ENCODE peak calls at places on chromosomes 7 and 10, in ten cellular contexts. Q is mucosa of descending colon, B is WTC11, S is endodermal cell, H is nephron progenitor cell, O is upper lobe of right lung, Z is H9, X is lower leg skin, L is sigmoid colon, C is fibroblast of mammary gland. W is an unnamed sample.

GRCh38 chr7:47392241-47392759 is 189.6 kb downstream of the TNS3 start:
- DNase-seq in Z (no peak), L (peak), C (peak), B (no peak), O (peak), H (no peak), S (no peak), X (peak), Q (no peak), W (peak)

GRCh38 chr7:31796375-31796774 is 109.4 kb downstream of the PPP1R17 start:
- DNase-seq in B (no peak), X (no peak), L (no peak), S (no peak), H (no peak), C (peak), Z (no peak), O (no peak), Q (no peak), W (no peak)

GRCh38 chr7:105439174-105439893 is 50.6 kb upstream of the SRPK2 start:
- DNase-seq in L (no peak), O (peak), C (peak), Z (no peak), Q (peak), H (no peak), B (peak), S (peak), X (peak), W (no peak)

GRCh38 chr7:46557295-46557711 is 636.2 kb upstream of the IGFBP3 start:
- DNase-seq in Q (peak), B (no peak), O (no peak), L (peak), Z (no peak), H (no peak), X (no peak), S (no peak), C (no peak), W (no peak)

GRCh38 chr10:75011221-75011620 is 100.2 kb upstream of the SAMD8 start:
- DNase-seq in X (no peak), L (no peak), B (no peak), O (no peak), Q (no peak), H (no peak), S (no peak), C (no peak), Z (no peak), W (no peak)

GRCh38 chr10:54063514-54063913 is 737.5 kb downstream of the PCDH15 start:
- DNase-seq in Z (no peak), Q (no peak), C (no peak), H (no peak), S (no peak), X (no peak), O (no peak), L (no peak), B (no peak), W (no peak)

GRCh38 chr7:24119852-24120251 is 164.1 kb upstream of the NPY start:
- DNase-seq in B (no peak), H (no peak), O (no peak), C (no peak), S (peak), X (no peak), L (no peak), Z (no peak), Q (no peak), W (no peak)

GRCh38 chr7:101239191-101239950 is 1.8 kb upstream of the CLDN15 start:
- DNase-seq in L (no peak), O (no peak), B (no peak), H (no peak), Z (no peak), S (no peak), Q (no peak), C (no peak), X (no peak), W (no peak)

GRCh38 chr10:43390791-43391190 is 18.2 kb downstream of the HNRNPF start:
- DNase-seq in B (no peak), Q (no peak), C (peak), S (peak), L (peak), Z (peak), X (no peak), H (peak), O (no peak), W (no peak)

GRCh38 chr10:103232772-103233488 is 12.8 kb upstream of the RPEL1 start:
- DNase-seq in H (no peak), C (peak), Z (no peak), Q (no peak), S (no peak), O (no peak), L (no peak), X (no peak), B (no peak), W (no peak)

GRCh38 chr10:13526952-13527863 is 1.6 kb downstream of the BEND7 start:
- DNase-seq in L (no peak), X (no peak), C (peak), Z (no peak), B (no peak), H (no peak), O (no peak), Q (no peak), S (no peak), W (no peak)

GRCh38 chr10:130748409-130749057 is 563.0 kb downstream of the TCERG1L start:
- DNase-seq in O (peak), X (peak), Z (peak), L (peak), H (peak), C (no peak), B (no peak), Q (no peak), S (no peak), W (no peak)

GRCh38 chr7:92448185-92448747 is 984 bp downstream of the GATAD1 start:
- DNase-seq in Q (peak), Z (no peak), B (no peak), H (peak), O (peak), C (peak), L (peak), X (peak), S (peak), W (peak)

GRCh38 chr10:316390-316789 is 181.1 kb downstream of the ZMYND11 start:
- DNase-seq in Q (no peak), S (no peak), C (no peak), L (no peak), X (no peak), B (no peak), H (no peak), O (peak), Z (no peak), W (no peak)

GRCh38 chr7:138030679-138031351 is 28.9 kb upstream of the CREB3L2 start:
- DNase-seq in B (no peak), C (peak), Q (no peak), X (no peak), S (no peak), Z (no peak), L (no peak), H (no peak), O (no peak), W (no peak)

GRCh38 chr10:78774999-78775711 is 293.6 kb upstream of the ZMIZ1 start:
- DNase-seq in C (peak), X (peak), Z (no peak), Q (peak), S (peak), H (peak), L (no peak), B (no peak), O (peak), W (peak)

GRCh38 chr10:8719971-8720370 is 665.5 kb downstream of the GATA3 start:
- DNase-seq in X (no peak), H (no peak), Q (no peak), L (no peak), S (peak), B (peak), O (no peak), C (no peak), Z (no peak), W (no peak)

GRCh38 chr7:130276796-130277762 is 10.4 kb downstream of the CPA2 start:
- DNase-seq in H (no peak), Q (no peak), B (no peak), Z (no peak), S (no peak), O (no peak), X (no peak), L (no peak), C (peak), W (no peak)

GRCh38 chr10:95693331-95693667 is 428 bp downstream of the TCTN3 start:
- DNase-seq in Z (no peak), L (no peak), X (no peak), H (no peak), Q (peak), C (no peak), O (no peak), B (no peak), S (no peak), W (no peak)

GRCh38 chr10:95694665-95695064 is 938 bp upstream of the TCTN3 start:
- DNase-seq in H (no peak), S (no peak), Q (no peak), B (no peak), C (no peak), O (no peak), X (no peak), Z (no peak), L (no peak), W (no peak)

GRCh38 chr10:95693668-95694534 is at the start of gene TCTN3:
- DNase-seq in L (peak), Z (peak), H (peak), S (peak), C (peak), X (peak), B (peak), Q (peak), O (peak), W (peak)

GRCh38 chr10:95698415-95698814 is 4.7 kb upstream of the TCTN3 start:
- DNase-seq in L (no peak), Q (no peak), B (no peak), C (no peak), S (no peak), Z (no peak), H (no peak), X (no peak), O (no peak), W (no peak)

GRCh38 chr10:95697429-95697828 is 3.7 kb upstream of the TCTN3 start:
- DNase-seq in L (no peak), S (no peak), H (no peak), Q (peak), O (no peak), X (no peak), B (no peak), C (no peak), Z (no peak), W (no peak)
- TF ChIP-seq CTCF in L (no peak), S (no peak), H (no peak), Q (no peak), O (no peak), X (no peak), B (no peak), C (no peak), Z (no peak), W (no peak)

DNA sequence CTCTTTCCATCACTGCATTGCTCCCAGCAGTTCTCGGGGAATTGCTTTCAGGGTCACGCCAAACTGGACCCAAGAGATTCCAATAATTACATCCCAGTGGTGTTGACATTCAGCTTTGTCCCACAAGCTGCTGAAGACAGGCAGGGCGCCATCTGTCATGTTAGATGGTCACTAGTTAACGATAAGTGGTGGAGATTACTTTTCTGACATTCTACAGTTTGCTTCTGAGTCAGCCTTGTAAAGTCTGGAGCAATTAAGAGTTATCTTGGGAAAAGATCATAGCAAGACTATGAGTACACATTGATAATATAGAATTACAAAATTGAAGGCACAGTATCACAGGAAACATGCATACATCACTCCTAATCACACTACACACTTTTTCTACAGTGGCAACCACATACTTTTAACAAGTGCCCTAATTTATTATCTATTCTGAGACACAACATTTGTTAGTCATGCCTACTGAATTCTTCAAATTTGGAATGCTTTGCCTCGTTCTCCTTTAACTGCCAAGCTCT is 41.9 kb downstream of the SEMA3C start:
- DNase-seq in S (peak), B (no peak), Z (no peak), Q (peak), L (no peak), O (no peak), X (no peak), C (peak), H (peak), W (no peak)
- TF ChIP-seq CTCF in S (no peak), B (no peak), Z (no peak), Q (no peak), L (no peak), O (no peak), X (no peak), C (no peak), H (no peak), W (no peak)

DNA sequence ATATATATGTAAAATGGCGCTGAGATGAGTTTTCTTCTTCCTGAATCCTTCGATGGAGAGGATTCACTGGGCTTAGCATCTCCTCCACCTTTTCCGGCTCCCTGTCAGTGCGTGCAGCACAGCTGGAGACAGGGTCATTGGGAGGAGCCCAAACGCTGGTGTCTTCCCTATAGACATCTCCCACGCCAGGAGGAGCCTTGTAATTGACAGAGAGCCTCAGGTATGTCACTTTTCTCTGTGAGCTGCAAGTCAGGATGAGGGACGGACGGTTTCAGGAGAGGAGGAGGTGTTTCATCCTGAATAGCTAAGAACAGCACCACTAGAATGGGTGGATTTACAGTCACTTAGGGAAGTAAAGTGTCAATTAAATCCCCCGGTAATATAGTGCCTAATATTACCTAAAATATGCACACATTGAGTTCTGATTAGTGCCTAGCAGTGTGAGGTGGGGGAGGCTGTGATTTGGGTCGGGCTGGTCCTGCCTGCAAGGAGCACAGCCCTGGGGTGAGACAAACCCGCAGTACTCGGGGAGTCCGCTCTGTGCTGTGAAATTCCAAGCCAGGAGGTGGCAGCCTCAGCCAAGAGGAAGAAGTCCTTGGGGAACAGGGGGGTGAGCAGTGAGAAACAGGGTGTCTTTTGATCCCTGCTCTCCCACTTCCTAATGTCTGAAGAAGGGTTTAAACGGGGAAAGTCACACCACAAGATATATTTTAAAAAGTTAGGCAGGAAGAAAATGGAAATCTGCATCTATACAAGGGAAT is 28.2 kb downstream of the IL15RA start:
- DNase-seq in L (peak), X (no peak), B (peak), O (peak), S (peak), C (peak), H (peak), Z (peak), Q (peak), W (no peak)
- TF ChIP-seq CTCF in L (peak), X (no peak), B (peak), O (peak), S (peak), C (peak), H (peak), Z (peak), Q (no peak), W (no peak)

DNA sequence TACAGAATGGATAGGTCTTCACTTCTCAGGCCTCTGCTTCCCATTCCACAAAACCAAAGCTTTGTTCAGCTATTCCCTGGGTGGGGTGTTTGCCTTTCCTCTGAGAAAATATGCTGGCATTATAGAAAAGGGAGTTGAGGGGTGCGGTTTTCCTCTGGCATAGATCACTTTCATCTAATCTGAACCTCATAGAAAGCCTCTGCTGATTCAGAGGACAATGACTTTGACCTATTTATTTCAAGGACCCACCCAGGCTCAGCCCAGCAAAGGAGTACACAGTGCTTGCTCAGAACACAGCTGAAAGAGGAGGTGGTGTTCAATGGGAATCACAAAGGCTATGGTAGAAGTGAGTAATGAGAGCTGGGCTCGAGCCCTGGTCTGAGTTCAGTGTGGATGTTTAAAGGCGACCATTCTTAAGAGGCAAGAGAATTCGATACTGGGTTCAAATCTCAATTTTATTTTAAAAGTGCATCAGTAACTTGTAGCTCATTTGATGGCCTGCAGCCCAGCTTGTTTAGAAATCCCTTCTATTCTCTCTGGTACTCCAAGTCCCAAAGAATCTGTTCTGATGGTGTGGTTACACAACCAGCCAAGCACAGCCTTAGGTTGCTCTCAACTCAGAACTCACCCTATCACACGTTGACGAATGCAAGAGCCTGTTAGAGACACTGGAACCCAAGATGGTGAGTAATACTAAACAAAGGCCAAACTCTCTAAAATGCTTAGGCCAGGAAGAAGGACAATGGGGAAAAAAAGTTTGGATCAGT is 1012.8 kb downstream of the LRMDA start:
- DNase-seq in L (peak), Z (no peak), C (peak), O (no peak), S (no peak), Q (no peak), X (peak), H (no peak), B (no peak), W (no peak)
- TF ChIP-seq CTCF in L (no peak), Z (no peak), C (no peak), O (no peak), S (no peak), Q (no peak), X (no peak), H (no peak), B (no peak), W (no peak)

GRCh38 chr10:107814865-107815487 is 650.5 kb upstream of the SORCS1 start:
- DNase-seq in X (no peak), C (peak), Q (peak), L (peak), H (peak), O (no peak), S (peak), Z (peak), B (peak), W (peak)
- TF ChIP-seq CTCF in X (no peak), C (peak), Q (peak), L (peak), H (peak), O (peak), S (peak), Z (peak), B (peak), W (no peak)

GRCh38 chr7:2516194-2516555 is 3.4 kb upstream of the LFNG start:
- DNase-seq in H (no peak), Z (no peak), B (no peak), S (peak), C (peak), Q (no peak), O (no peak), X (no peak), L (no peak), W (no peak)

GRCh38 chr7:2518101-2518500 is 1.5 kb upstream of the LFNG start:
- DNase-seq in X (no peak), B (no peak), L (no peak), Q (peak), Z (no peak), O (no peak), H (no peak), S (peak), C (no peak), W (no peak)

GRCh38 chr7:2515424-2516193 is 4.0 kb upstream of the LFNG start:
- DNase-seq in H (no peak), X (no peak), S (peak), Q (no peak), C (no peak), Z (no peak), L (no peak), O (no peak), B (no peak), W (no peak)

GRCh38 chr7:2517678-2518077 is 1.9 kb upstream of the LFNG start:
- DNase-seq in L (no peak), C (peak), Z (no peak), Q (no peak), S (peak), H (no peak), X (no peak), O (no peak), B (no peak), W (no peak)

DNA sequence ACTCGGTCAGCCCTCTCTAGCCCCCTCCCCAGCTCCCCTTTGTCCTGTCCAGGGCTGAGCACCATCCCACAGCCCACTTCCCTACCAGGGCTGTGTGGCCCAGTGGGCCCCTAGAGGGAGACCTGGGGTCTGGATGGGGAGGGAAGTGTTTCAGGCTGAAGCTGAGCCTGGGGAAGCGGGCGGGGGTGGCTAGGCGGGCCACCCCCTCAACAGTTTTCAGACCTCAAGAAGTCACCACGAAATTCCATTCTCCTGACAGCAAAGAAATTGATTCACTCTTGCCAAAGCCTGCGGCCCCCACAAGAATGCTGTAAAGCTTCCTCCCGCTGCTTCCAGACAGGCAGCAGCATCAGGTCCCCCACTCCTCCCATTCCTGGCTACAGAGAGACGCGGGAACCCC is 2.6 kb upstream of the LFNG start:
- DNase-seq in C (peak), O (no peak), Q (no peak), H (no peak), B (no peak), L (no peak), Z (no peak), S (no peak), X (no peak), W (no peak)
- TF ChIP-seq CTCF in C (no peak), O (no peak), Q (no peak), H (no peak), B (no peak), L (no peak), Z (no peak), S (no peak), X (no peak), W (no peak)

GRCh38 chr10:132653721-132654120 is 116.1 kb downstream of the INPP5A start:
- DNase-seq in Q (no peak), C (no peak), X (no peak), S (no peak), Z (no peak), L (peak), O (no peak), H (no peak), B (no peak), W (no peak)

GRCh38 chr10:132654121-132654571 is 116.6 kb downstream of the INPP5A start:
- DNase-seq in H (no peak), L (no peak), Q (no peak), B (no peak), C (no peak), O (no peak), S (no peak), X (no peak), Z (no peak), W (no peak)

GRCh38 chr10:132656283-132657126 is 118.9 kb downstream of the INPP5A start:
- DNase-seq in O (no peak), B (no peak), S (no peak), Q (no peak), X (no peak), Z (no peak), H (no peak), L (no peak), C (no peak), W (no peak)

GRCh38 chr10:132655735-132656134 is 118.1 kb downstream of the INPP5A start:
- DNase-seq in H (no peak), Z (no peak), C (no peak), O (no peak), B (no peak), X (no peak), S (no peak), Q (no peak), L (no peak), W (no peak)

GRCh38 chr10:132654708-132655661 is 117.4 kb downstream of the INPP5A start:
- DNase-seq in X (no peak), H (peak), Q (peak), B (peak), C (peak), L (no peak), S (peak), O (peak), Z (peak), W (no peak)
- TF ChIP-seq CTCF in X (no peak), H (peak), Q (peak), B (peak), C (peak), L (peak), S (peak), O (peak), Z (peak), W (no peak)

W was measured in omental fat pad.